ENCODE peak calls at places on chromosomes 12 and 14, in five cellular contexts. One of them, this sample, is unnamed.

GRCh38 chr14:60051690-60052324 is 39.9 kb upstream of the PCNX4 start:
- DNase-seq in AG09309: peak; percentile 10
- DNase-seq in bronchial epithelial cell: no peak
- DNase-seq in psoas muscle: no peak
- DNase-seq in Calu3: no peak
- DNase-seq in this sample: no peak

GRCh38 chr12:100995771-100996170 is 201.2 kb downstream of the ANO4 start:
- DNase-seq in AG09309: no peak
- DNase-seq in psoas muscle: no peak
- DNase-seq in Calu3: no peak
- DNase-seq in bronchial epithelial cell: no peak
- DNase-seq in this sample: no peak

GRCh38 chr12:19151298-19151697 is 21.8 kb downstream of the PLEKHA5 start:
- DNase-seq in psoas muscle: no peak
- DNase-seq in bronchial epithelial cell: no peak
- DNase-seq in AG09309: no peak
- DNase-seq in Calu3: no peak
- DNase-seq in this sample: peak; percentile 50

GRCh38 chr12:96015672-96016071 is 19.5 kb upstream of the HAL start:
- DNase-seq in Calu3: peak; percentile 49
- DNase-seq in AG09309: no peak
- DNase-seq in psoas muscle: peak; percentile 23
- DNase-seq in bronchial epithelial cell: peak; percentile 35
- DNase-seq in this sample: peak; percentile 11

GRCh38 chr12:85281947-85282312 is 1.9 kb downstream of the ALX1 start:
- DNase-seq in AG09309: no peak
- DNase-seq in bronchial epithelial cell: no peak
- DNase-seq in Calu3: no peak
- DNase-seq in psoas muscle: no peak
- DNase-seq in this sample: no peak

GRCh38 chr14:88604213-88604612 is 41.4 kb downstream of the ZC3H14 start:
- DNase-seq in bronchial epithelial cell: no peak
- DNase-seq in Calu3: no peak
- DNase-seq in AG09309: no peak
- DNase-seq in psoas muscle: no peak
- DNase-seq in this sample: no peak

GRCh38 chr12:6526766-6527525 is 7.4 kb upstream of the GAPDH start:
- DNase-seq in Calu3: no peak
- DNase-seq in bronchial epithelial cell: no peak
- DNase-seq in psoas muscle: no peak
- DNase-seq in AG09309: no peak
- DNase-seq in this sample: no peak

GRCh38 chr14:26872930-26873470 is 275.2 kb upstream of the NOVA1 start:
- DNase-seq in psoas muscle: no peak
- DNase-seq in bronchial epithelial cell: no peak
- DNase-seq in Calu3: no peak
- DNase-seq in AG09309: no peak
- DNase-seq in this sample: no peak

GRCh38 chr14:69685716-69686115 is 74.3 kb downstream of the SUSD6 start:
- DNase-seq in Calu3: no peak
- DNase-seq in bronchial epithelial cell: peak; percentile 75
- DNase-seq in AG09309: no peak
- DNase-seq in psoas muscle: peak; percentile 80
- DNase-seq in this sample: peak; percentile 60

This sample was measured in kidney tubule cell.